ENCODE peak calls at places on chromosomes 11 and 22, in eight cellular contexts. R, Q, A, N, C, T, S and F are unnamed samples. For H3K36me3, the result is how much of the 10 kb centered on the place peaks cover.

GRCh38 chr11:15288801-15289342 is 174.1 kb downstream of the INSC start:
- DNase-seq in R (no peak), Q (no peak), A (no peak), N (no peak), C (no peak), T (no peak), S (no peak), F (no peak)

GRCh38 chr11:7347611-7348431 is 96.1 kb downstream of the SYT9 start:
- DNase-seq in R (no peak), Q (no peak), A (no peak), N (no peak), C (no peak), T (no peak), S (no peak), F (no peak)

GRCh38 chr11:106950067-106950491 is 68.2 kb downstream of the GUCY1A2 start:
- DNase-seq in R (peak), Q (no peak), A (no peak), N (no peak), C (peak), T (no peak), S (no peak), F (no peak)

GRCh38 chr11:79052539-79052938 is 388.3 kb downstream of the TENM4 start:
- DNase-seq in R (no peak), Q (peak), A (no peak), N (no peak), C (no peak), T (peak), S (no peak), F (no peak)

GRCh38 chr11:113736323-113736722 is 30.2 kb upstream of the TMPRSS5 start:
- DNase-seq in R (no peak), Q (peak), A (no peak), N (no peak), C (no peak), T (no peak), S (no peak), F (no peak)

GRCh38 chr11:116189378-116190170 is 583.2 kb downstream of the BUD13 start:
- DNase-seq in R (no peak), Q (no peak), A (no peak), N (no peak), C (no peak), T (no peak), S (no peak), F (no peak)

GRCh38 chr11:115452245-115452644 is 52.0 kb downstream of the CADM1 start:
- DNase-seq in R (no peak), Q (no peak), A (no peak), N (no peak), C (no peak), T (no peak), S (no peak), F (no peak)

GRCh38 chr22:24707477-24707816 is 67.1 kb downstream of the PIWIL3 start:
- DNase-seq in R (no peak), Q (no peak), A (no peak), N (no peak), C (no peak), T (peak), S (no peak), F (no peak)

GRCh38 chr11:123063396-123064267 is 1.7 kb upstream of the HSPA8 start:
- DNase-seq in R (peak), Q (peak), A (no peak), N (peak), C (no peak), T (peak), S (no peak), F (peak)

GRCh38 chr22:36197601-36198146 is 3.9 kb downstream of the APOL4 start:
- DNase-seq in R (no peak), Q (no peak), A (no peak), N (peak), C (no peak), T (peak), S (no peak), F (no peak)
- H3K27ac ChIP-seq in R (no peak), Q (no peak), A (no peak), N (peak), C (no peak), T (peak), S (no peak), F (no peak)

GRCh38 chr11:9530901-9531625 is 42.4 kb upstream of the WEE1 start:
- DNase-seq in R (no peak), Q (no peak), A (no peak), N (no peak), C (no peak), T (no peak), S (no peak), F (no peak)
- TF ChIP-seq CTCF in R (peak), Q (no peak), A (no peak), N (no peak), C (no peak), T (no peak), S (no peak), F (no peak)

GRCh38 chr11:67492801-67493547 is 10.1 kb downstream of the AIP start:
- DNase-seq in R (no peak), Q (no peak), A (no peak), N (no peak), C (peak), T (peak), S (no peak), F (no peak)
- H3K36me3 ChIP-seq in R (under half), Q (under half), A (under half), N (under half), C (under half), T (half or more), S (half or more), F (under half)

GRCh38 chr11:27694992-27695391 is 5.3 kb downstream of the BDNF start:
- DNase-seq in R (no peak), Q (peak), A (no peak), N (no peak), C (no peak), T (peak), S (no peak), F (no peak)

GRCh38 chr11:27696112-27696511 is 4.1 kb downstream of the BDNF start:
- DNase-seq in R (no peak), Q (peak), A (no peak), N (no peak), C (no peak), T (no peak), S (no peak), F (no peak)

GRCh38 chr11:27696961-27697360 is 3.3 kb downstream of the BDNF start:
- DNase-seq in R (no peak), Q (peak), A (no peak), N (no peak), C (no peak), T (no peak), S (no peak), F (no peak)

GRCh38 chr11:27697679-27698275 is 2.5 kb downstream of the BDNF start:
- DNase-seq in R (no peak), Q (peak), A (no peak), N (no peak), C (no peak), T (no peak), S (no peak), F (no peak)

GRCh38 chr11:27693398-27693797 is 6.9 kb downstream of the BDNF start:
- DNase-seq in R (no peak), Q (peak), A (no peak), N (no peak), C (no peak), T (no peak), S (no peak), F (no peak)
- H3K27ac ChIP-seq in R (no peak), Q (no peak), A (no peak), N (no peak), C (no peak), T (no peak), S (no peak), F (no peak)